ENCODE peak calls at places on chromosome 1, in seven cellular contexts. One of them, this sample, is unnamed.

GRCh38 chr1:168585191-168585590 is 8.8 kb downstream of the XCL1 start:
- DNase-seq in tibial nerve: no peak
- DNase-seq in esophagus muscularis mucosa: no peak
- DNase-seq in A549: peak; percentile 8
- DNase-seq in stomach: no peak
- DNase-seq in suprapubic skin: no peak
- DNase-seq in transverse colon: no peak
- DNase-seq in this sample: no peak

GRCh38 chr1:206779565-206780091 is 7.3 kb upstream of the IL10 start:
- DNase-seq in tibial nerve: no peak
- DNase-seq in esophagus muscularis mucosa: no peak
- DNase-seq in A549: no peak
- DNase-seq in stomach: no peak
- DNase-seq in suprapubic skin: no peak
- DNase-seq in transverse colon: no peak
- DNase-seq in this sample: no peak

GRCh38 chr1:12064073-12064969 is 1.2 kb downstream of the TNFRSF8 start:
- DNase-seq in tibial nerve: no peak
- DNase-seq in esophagus muscularis mucosa: no peak
- DNase-seq in A549: no peak
- DNase-seq in stomach: no peak
- DNase-seq in suprapubic skin: no peak
- DNase-seq in transverse colon: no peak
- DNase-seq in this sample: no peak

GRCh38 chr1:85427358-85427757 is 37.6 kb downstream of the DDAH1 start:
- DNase-seq in tibial nerve: no peak
- DNase-seq in esophagus muscularis mucosa: no peak
- DNase-seq in A549: no peak
- DNase-seq in stomach: no peak
- DNase-seq in suprapubic skin: no peak
- DNase-seq in transverse colon: no peak
- DNase-seq in this sample: no peak

GRCh38 chr1:180501865-180502360 is 464 bp downstream of the ACBD6 start:
- DNase-seq in tibial nerve: no peak
- DNase-seq in esophagus muscularis mucosa: no peak
- DNase-seq in A549: peak; percentile 71
- DNase-seq in stomach: no peak
- DNase-seq in suprapubic skin: no peak
- DNase-seq in transverse colon: no peak
- DNase-seq in this sample: no peak

GRCh38 chr1:8377382-8377928 is 59.5 kb downstream of the SLC45A1 start:
- DNase-seq in tibial nerve: no peak
- DNase-seq in esophagus muscularis mucosa: no peak
- DNase-seq in A549: no peak
- DNase-seq in stomach: no peak
- DNase-seq in suprapubic skin: no peak
- DNase-seq in transverse colon: no peak
- DNase-seq in this sample: no peak

GRCh38 chr1:243325305-243325890 is 69.6 kb downstream of the SDCCAG8 start:
- DNase-seq in tibial nerve: peak; percentile 75
- DNase-seq in esophagus muscularis mucosa: no peak
- DNase-seq in A549: peak; percentile 34
- DNase-seq in stomach: no peak
- DNase-seq in suprapubic skin: no peak
- DNase-seq in transverse colon: no peak
- DNase-seq in this sample: no peak

GRCh38 chr1:193709607-193710006 is 523.2 kb upstream of the B3GALT2 start:
- DNase-seq in tibial nerve: no peak
- DNase-seq in esophagus muscularis mucosa: no peak
- DNase-seq in A549: no peak
- DNase-seq in stomach: no peak
- DNase-seq in suprapubic skin: no peak
- DNase-seq in transverse colon: no peak
- DNase-seq in this sample: no peak

GRCh38 chr1:90940746-90941145 is 81.1 kb downstream of the ZNF644 start:
- DNase-seq in tibial nerve: no peak
- DNase-seq in esophagus muscularis mucosa: no peak
- DNase-seq in A549: no peak
- DNase-seq in stomach: no peak
- DNase-seq in suprapubic skin: no peak
- DNase-seq in transverse colon: no peak
- DNase-seq in this sample: no peak

GRCh38 chr1:58206749-58207148 is 339.8 kb downstream of the OMA1 start:
- DNase-seq in tibial nerve: no peak
- DNase-seq in esophagus muscularis mucosa: no peak
- DNase-seq in A549: no peak
- DNase-seq in stomach: no peak
- DNase-seq in suprapubic skin: no peak
- DNase-seq in transverse colon: no peak
- DNase-seq in this sample: no peak

GRCh38 chr1:78958711-78959110 is 47.8 kb downstream of the ADGRL4 start:
- DNase-seq in tibial nerve: no peak
- DNase-seq in esophagus muscularis mucosa: no peak
- DNase-seq in A549: no peak
- DNase-seq in stomach: no peak
- DNase-seq in suprapubic skin: no peak
- DNase-seq in transverse colon: no peak
- DNase-seq in this sample: no peak

GRCh38 chr1:206504363-206504713 is 3.0 kb upstream of the RASSF5 start:
- DNase-seq in tibial nerve: no peak
- DNase-seq in esophagus muscularis mucosa: no peak
- DNase-seq in A549: no peak
- DNase-seq in stomach: no peak
- DNase-seq in suprapubic skin: no peak
- DNase-seq in transverse colon: no peak
- DNase-seq in this sample: no peak

GRCh38 chr1:177780096-177780700 is 189.7 kb downstream of the SEC16B start:
- DNase-seq in tibial nerve: peak; percentile 30
- DNase-seq in esophagus muscularis mucosa: no peak
- DNase-seq in A549: peak; percentile 24
- DNase-seq in stomach: no peak
- DNase-seq in suprapubic skin: no peak
- DNase-seq in transverse colon: no peak
- DNase-seq in this sample: no peak

GRCh38 chr1:24870551-24871195 is 59.4 kb downstream of the RUNX3 start:
- DNase-seq in tibial nerve: no peak
- DNase-seq in esophagus muscularis mucosa: no peak
- DNase-seq in A549: no peak
- DNase-seq in stomach: peak; percentile 24
- DNase-seq in suprapubic skin: no peak
- DNase-seq in transverse colon: no peak
- DNase-seq in this sample: no peak

GRCh38 chr1:181141431-181141910 is 53.0 kb downstream of the IER5 start:
- DNase-seq in tibial nerve: no peak
- DNase-seq in esophagus muscularis mucosa: no peak
- DNase-seq in A549: no peak
- DNase-seq in stomach: peak; percentile 39
- DNase-seq in suprapubic skin: peak; percentile 64
- DNase-seq in transverse colon: peak; percentile 25
- DNase-seq in this sample: peak; percentile 67

GRCh38 chr1:240905225-240905765 is 293.3 kb upstream of the GREM2 start:
- DNase-seq in tibial nerve: no peak
- DNase-seq in esophagus muscularis mucosa: no peak
- DNase-seq in A549: no peak
- DNase-seq in stomach: no peak
- DNase-seq in suprapubic skin: no peak
- DNase-seq in transverse colon: no peak
- DNase-seq in this sample: no peak

GRCh38 chr1:242203290-242203689 is 204.4 kb upstream of the MAP1LC3C start:
- DNase-seq in tibial nerve: no peak
- DNase-seq in esophagus muscularis mucosa: no peak
- DNase-seq in A549: no peak
- DNase-seq in stomach: no peak
- DNase-seq in suprapubic skin: no peak
- DNase-seq in transverse colon: no peak
- DNase-seq in this sample: no peak

GRCh38 chr1:94033849-94034248 is 87.1 kb downstream of the ABCA4 start:
- DNase-seq in tibial nerve: no peak
- DNase-seq in esophagus muscularis mucosa: no peak
- DNase-seq in A549: no peak
- DNase-seq in stomach: no peak
- DNase-seq in suprapubic skin: no peak
- DNase-seq in transverse colon: no peak
- DNase-seq in this sample: no peak

GRCh38 chr1:116033322-116033721 is 57.0 kb downstream of the SLC22A15 start:
- DNase-seq in tibial nerve: no peak
- DNase-seq in esophagus muscularis mucosa: no peak
- DNase-seq in A549: no peak
- DNase-seq in stomach: no peak
- DNase-seq in suprapubic skin: no peak
- DNase-seq in transverse colon: no peak
- DNase-seq in this sample: no peak

GRCh38 chr1:204261746-204262505 is 48.1 kb upstream of the GOLT1A start:
- DNase-seq in tibial nerve: no peak
- DNase-seq in esophagus muscularis mucosa: no peak
- DNase-seq in A549: no peak
- DNase-seq in stomach: no peak
- DNase-seq in suprapubic skin: no peak
- DNase-seq in transverse colon: no peak
- DNase-seq in this sample: no peak

GRCh38 chr1:182615468-182616129 is 11.4 kb upstream of the RGS16 start:
- DNase-seq in tibial nerve: peak; percentile 61
- DNase-seq in esophagus muscularis mucosa: no peak
- DNase-seq in A549: no peak
- DNase-seq in stomach: no peak
- DNase-seq in suprapubic skin: peak; percentile 88
- DNase-seq in transverse colon: no peak
- DNase-seq in this sample: peak; percentile 82
- TF ChIP-seq POLR2A in tibial nerve: no peak
- TF ChIP-seq POLR2A in esophagus muscularis mucosa: no peak
- TF ChIP-seq POLR2A in A549: no peak
- TF ChIP-seq POLR2A in stomach: no peak
- TF ChIP-seq POLR2A in suprapubic skin: no peak
- TF ChIP-seq POLR2A in transverse colon: no peak
- TF ChIP-seq POLR2A in this sample: no peak

DNA sequence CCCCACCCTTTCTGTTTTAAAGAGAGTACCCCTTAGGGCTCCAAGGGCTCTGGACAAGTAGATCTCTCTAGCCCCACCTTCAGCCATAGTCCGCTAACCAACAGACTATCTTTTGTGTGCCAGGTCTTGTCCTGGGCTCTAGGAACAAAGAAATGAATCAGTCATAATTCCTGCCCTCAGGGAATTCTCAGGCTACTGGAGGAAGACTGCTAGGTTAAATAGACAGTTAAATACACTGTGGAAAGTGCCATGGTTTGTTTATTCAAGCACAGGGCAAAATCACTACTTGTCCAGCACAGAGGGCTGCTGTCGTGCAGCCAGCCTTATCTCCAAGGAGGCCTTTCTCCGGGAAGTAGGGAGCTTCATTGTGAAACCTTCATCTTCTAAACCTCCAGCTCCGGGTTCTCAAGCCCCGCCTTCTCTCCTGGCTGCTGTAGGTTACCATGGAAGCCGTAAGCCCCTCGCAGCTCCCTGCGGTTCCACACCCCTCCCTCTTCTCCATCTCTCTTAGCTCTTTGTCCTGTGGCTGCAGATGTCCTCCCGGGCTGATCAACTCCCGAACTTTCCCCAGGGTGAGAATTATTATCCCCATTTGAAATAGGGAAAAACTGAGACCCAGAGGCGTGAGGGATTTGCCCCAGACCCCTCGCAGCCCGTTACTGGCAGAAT is 29.8 kb downstream of the SHISAL2A start:
- DNase-seq in tibial nerve: no peak
- DNase-seq in esophagus muscularis mucosa: no peak
- DNase-seq in A549: peak; percentile 55
- DNase-seq in stomach: no peak
- DNase-seq in suprapubic skin: no peak
- DNase-seq in transverse colon: no peak
- DNase-seq in this sample: no peak
- TF ChIP-seq EP300 in tibial nerve: no peak
- TF ChIP-seq EP300 in esophagus muscularis mucosa: no peak
- TF ChIP-seq EP300 in A549: no peak
- TF ChIP-seq EP300 in stomach: no peak
- TF ChIP-seq EP300 in suprapubic skin: no peak
- TF ChIP-seq EP300 in transverse colon: no peak
- TF ChIP-seq EP300 in this sample: no peak

GRCh38 chr1:247295274-247295684 is 36.4 kb downstream of the ZNF496 start:
- DNase-seq in tibial nerve: no peak
- DNase-seq in esophagus muscularis mucosa: no peak
- DNase-seq in A549: no peak
- DNase-seq in stomach: no peak
- DNase-seq in suprapubic skin: no peak
- DNase-seq in transverse colon: no peak
- DNase-seq in this sample: no peak

GRCh38 chr1:247295746-247296145 is 35.9 kb downstream of the ZNF496 start:
- DNase-seq in tibial nerve: no peak
- DNase-seq in esophagus muscularis mucosa: no peak
- DNase-seq in A549: no peak
- DNase-seq in stomach: no peak
- DNase-seq in suprapubic skin: no peak
- DNase-seq in transverse colon: no peak
- DNase-seq in this sample: no peak

GRCh38 chr1:247298124-247298481 is 33.6 kb downstream of the ZNF496 start:
- DNase-seq in tibial nerve: no peak
- DNase-seq in esophagus muscularis mucosa: no peak
- DNase-seq in A549: no peak
- DNase-seq in stomach: no peak
- DNase-seq in suprapubic skin: no peak
- DNase-seq in transverse colon: no peak
- DNase-seq in this sample: no peak

GRCh38 chr1:247297263-247298123 is 34.2 kb downstream of the ZNF496 start:
- DNase-seq in tibial nerve: no peak
- DNase-seq in esophagus muscularis mucosa: no peak
- DNase-seq in A549: no peak
- DNase-seq in stomach: no peak
- DNase-seq in suprapubic skin: no peak
- DNase-seq in transverse colon: peak; percentile 18
- DNase-seq in this sample: no peak

DNA sequence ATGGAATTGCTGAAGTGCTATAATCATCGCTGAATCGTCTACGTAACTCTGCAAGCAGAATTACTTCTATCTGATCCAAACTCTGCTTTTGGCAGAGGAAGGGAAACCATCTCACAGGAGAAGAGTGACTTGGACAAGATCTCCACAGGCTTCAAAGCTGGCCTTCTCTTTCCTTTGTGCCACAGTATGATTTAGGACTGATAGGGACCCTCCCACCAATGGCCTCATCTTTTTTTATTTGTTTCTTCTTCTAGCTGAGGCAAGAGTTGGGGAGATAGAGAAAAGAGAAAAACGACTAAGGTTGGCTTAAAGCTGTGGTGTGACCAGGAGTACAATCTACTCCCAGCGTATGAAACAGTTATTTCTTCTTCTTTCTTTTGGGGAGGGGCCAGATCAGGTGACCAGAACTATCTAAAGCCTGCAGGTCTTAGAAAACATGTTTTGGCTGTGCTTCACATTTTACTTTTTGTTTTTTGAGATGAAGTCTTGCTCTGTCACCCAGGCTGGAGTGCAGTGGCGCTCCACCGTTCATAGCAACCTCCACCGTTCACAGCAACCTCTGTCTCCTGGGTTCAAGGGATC is 35.0 kb downstream of the ZNF496 start:
- DNase-seq in tibial nerve: no peak
- DNase-seq in esophagus muscularis mucosa: no peak
- DNase-seq in A549: no peak
- DNase-seq in stomach: no peak
- DNase-seq in suprapubic skin: no peak
- DNase-seq in transverse colon: no peak
- DNase-seq in this sample: no peak
- H3K27ac ChIP-seq in tibial nerve: no peak overlapping the region
- H3K27ac ChIP-seq in esophagus muscularis mucosa: no peak overlapping the region
- H3K27ac ChIP-seq in A549: no peak overlapping the region
- H3K27ac ChIP-seq in stomach: no peak overlapping the region
- H3K27ac ChIP-seq in suprapubic skin: no peak overlapping the region
- H3K27ac ChIP-seq in transverse colon: peak overlapping the region; percentile 79
- H3K27ac ChIP-seq in this sample: no peak overlapping the region

GRCh38 chr1:41476807-41477361 is 7.6 kb downstream of the EDN2 start:
- DNase-seq in tibial nerve: peak; percentile 45
- DNase-seq in esophagus muscularis mucosa: no peak
- DNase-seq in A549: no peak
- DNase-seq in stomach: peak; percentile 79
- DNase-seq in suprapubic skin: peak; percentile 62
- DNase-seq in transverse colon: peak; percentile 89
- DNase-seq in this sample: peak; percentile 62
- TF ChIP-seq POLR2A in tibial nerve: no peak
- TF ChIP-seq POLR2A in esophagus muscularis mucosa: no peak
- TF ChIP-seq POLR2A in A549: no peak
- TF ChIP-seq POLR2A in stomach: no peak
- TF ChIP-seq POLR2A in suprapubic skin: no peak
- TF ChIP-seq POLR2A in transverse colon: no peak
- TF ChIP-seq POLR2A in this sample: no peak

This sample was measured in sigmoid colon.